ENCODE peak calls at places on chromosome 17, in nine cellular contexts. One of them, this sample, is unnamed.

GRCh38 chr17:79732804-79733691 is 2.3 kb downstream of the ENPP7 start:
- DNase-seq in esophagus muscularis mucosa: no peak
- DNase-seq in tibial nerve: no peak
- DNase-seq in ovary: no peak
- DNase-seq in H1: no peak
- DNase-seq in GM12878: peak
- DNase-seq in stomach: peak
- DNase-seq in A549: no peak
- DNase-seq in sigmoid colon: no peak
- DNase-seq in this sample: peak

GRCh38 chr17:48025904-48026502 is 11.6 kb downstream of the COPZ2 start:
- DNase-seq in esophagus muscularis mucosa: no peak
- DNase-seq in tibial nerve: no peak
- DNase-seq in ovary: peak
- DNase-seq in H1: no peak
- DNase-seq in GM12878: no peak
- DNase-seq in stomach: no peak
- DNase-seq in A549: peak
- DNase-seq in sigmoid colon: no peak
- DNase-seq in this sample: no peak

GRCh38 chr17:21094298-21094704 is 32.5 kb upstream of the DHRS7B start:
- DNase-seq in esophagus muscularis mucosa: no peak
- DNase-seq in tibial nerve: no peak
- DNase-seq in ovary: no peak
- DNase-seq in H1: no peak
- DNase-seq in GM12878: no peak
- DNase-seq in stomach: no peak
- DNase-seq in A549: peak
- DNase-seq in sigmoid colon: no peak
- DNase-seq in this sample: no peak

GRCh38 chr17:37179893-37180292 is 195.9 kb upstream of the C17orf78 start:
- DNase-seq in esophagus muscularis mucosa: no peak
- DNase-seq in tibial nerve: no peak
- DNase-seq in ovary: no peak
- DNase-seq in H1: no peak
- DNase-seq in GM12878: no peak
- DNase-seq in stomach: no peak
- DNase-seq in A549: no peak
- DNase-seq in sigmoid colon: no peak
- DNase-seq in this sample: no peak

GRCh38 chr17:31015639-31016038 is 44.8 kb downstream of the RNF135 start:
- DNase-seq in esophagus muscularis mucosa: no peak
- DNase-seq in tibial nerve: no peak
- DNase-seq in ovary: no peak
- DNase-seq in H1: no peak
- DNase-seq in GM12878: no peak
- DNase-seq in stomach: no peak
- DNase-seq in A549: no peak
- DNase-seq in sigmoid colon: no peak
- DNase-seq in this sample: no peak

GRCh38 chr17:19558946-19559345 is 25.3 kb downstream of the SLC47A1 start:
- DNase-seq in esophagus muscularis mucosa: no peak
- DNase-seq in tibial nerve: no peak
- DNase-seq in ovary: no peak
- DNase-seq in H1: no peak
- DNase-seq in GM12878: no peak
- DNase-seq in stomach: no peak
- DNase-seq in A549: no peak
- DNase-seq in sigmoid colon: no peak
- DNase-seq in this sample: no peak

GRCh38 chr17:565506-565905 is 149.1 kb downstream of the VPS53 start:
- DNase-seq in esophagus muscularis mucosa: no peak
- DNase-seq in tibial nerve: no peak
- DNase-seq in ovary: no peak
- DNase-seq in H1: no peak
- DNase-seq in GM12878: no peak
- DNase-seq in stomach: no peak
- DNase-seq in A549: peak
- DNase-seq in sigmoid colon: no peak
- DNase-seq in this sample: no peak

GRCh38 chr17:7889166-7889584 is 586 bp downstream of the CHD3 start:
- DNase-seq in esophagus muscularis mucosa: peak
- DNase-seq in tibial nerve: peak
- DNase-seq in ovary: peak
- DNase-seq in H1: no peak
- DNase-seq in GM12878: no peak
- DNase-seq in stomach: peak
- DNase-seq in A549: peak
- DNase-seq in sigmoid colon: peak
- DNase-seq in this sample: peak

GRCh38 chr17:50381260-50381815 is 8.3 kb downstream of the EME1 start:
- DNase-seq in esophagus muscularis mucosa: no peak
- DNase-seq in tibial nerve: no peak
- DNase-seq in ovary: no peak
- DNase-seq in H1: no peak
- DNase-seq in GM12878: no peak
- DNase-seq in stomach: no peak
- DNase-seq in A549: no peak
- DNase-seq in sigmoid colon: no peak
- DNase-seq in this sample: no peak

GRCh38 chr17:410674-411401 is 58.2 kb upstream of the RPH3AL start:
- DNase-seq in esophagus muscularis mucosa: no peak
- DNase-seq in tibial nerve: no peak
- DNase-seq in ovary: no peak
- DNase-seq in H1: no peak
- DNase-seq in GM12878: no peak
- DNase-seq in stomach: no peak
- DNase-seq in A549: peak
- DNase-seq in sigmoid colon: no peak
- DNase-seq in this sample: peak

GRCh38 chr17:6510321-6511023 is 45.9 kb downstream of the PITPNM3 start:
- DNase-seq in esophagus muscularis mucosa: no peak
- DNase-seq in tibial nerve: no peak
- DNase-seq in ovary: no peak
- DNase-seq in H1: no peak
- DNase-seq in GM12878: no peak
- DNase-seq in stomach: no peak
- DNase-seq in A549: no peak
- DNase-seq in sigmoid colon: peak
- DNase-seq in this sample: no peak
- TF ChIP-seq EP300 in esophagus muscularis mucosa: no peak
- TF ChIP-seq EP300 in tibial nerve: no peak
- TF ChIP-seq EP300 in ovary: no peak
- TF ChIP-seq EP300 in H1: no peak
- TF ChIP-seq EP300 in GM12878: no peak
- TF ChIP-seq EP300 in stomach: no peak
- TF ChIP-seq EP300 in A549: no peak
- TF ChIP-seq EP300 in sigmoid colon: no peak
- TF ChIP-seq EP300 in this sample: no peak

GRCh38 chr17:38749222-38750043 is 1.3 kb upstream of the PCGF2 start:
- DNase-seq in esophagus muscularis mucosa: peak
- DNase-seq in tibial nerve: peak
- DNase-seq in ovary: peak
- DNase-seq in H1: no peak
- DNase-seq in GM12878: no peak
- DNase-seq in stomach: peak
- DNase-seq in A549: peak
- DNase-seq in sigmoid colon: peak
- DNase-seq in this sample: peak
- TF ChIP-seq EP300 in esophagus muscularis mucosa: no peak
- TF ChIP-seq EP300 in tibial nerve: no peak
- TF ChIP-seq EP300 in ovary: no peak
- TF ChIP-seq EP300 in H1: no peak
- TF ChIP-seq EP300 in GM12878: no peak
- TF ChIP-seq EP300 in stomach: no peak
- TF ChIP-seq EP300 in A549: no peak
- TF ChIP-seq EP300 in sigmoid colon: no peak
- TF ChIP-seq EP300 in this sample: peak

GRCh38 chr17:81794509-81794908 is 9.4 kb upstream of the GCGR start:
- DNase-seq in esophagus muscularis mucosa: no peak
- DNase-seq in tibial nerve: no peak
- DNase-seq in ovary: no peak
- DNase-seq in H1: no peak
- DNase-seq in GM12878: no peak
- DNase-seq in stomach: peak
- DNase-seq in A549: no peak
- DNase-seq in sigmoid colon: no peak
- DNase-seq in this sample: peak

GRCh38 chr17:81794074-81794476 is 9.9 kb upstream of the GCGR start:
- DNase-seq in esophagus muscularis mucosa: no peak
- DNase-seq in tibial nerve: no peak
- DNase-seq in ovary: no peak
- DNase-seq in H1: no peak
- DNase-seq in GM12878: no peak
- DNase-seq in stomach: no peak
- DNase-seq in A549: no peak
- DNase-seq in sigmoid colon: no peak
- DNase-seq in this sample: no peak

DNA sequence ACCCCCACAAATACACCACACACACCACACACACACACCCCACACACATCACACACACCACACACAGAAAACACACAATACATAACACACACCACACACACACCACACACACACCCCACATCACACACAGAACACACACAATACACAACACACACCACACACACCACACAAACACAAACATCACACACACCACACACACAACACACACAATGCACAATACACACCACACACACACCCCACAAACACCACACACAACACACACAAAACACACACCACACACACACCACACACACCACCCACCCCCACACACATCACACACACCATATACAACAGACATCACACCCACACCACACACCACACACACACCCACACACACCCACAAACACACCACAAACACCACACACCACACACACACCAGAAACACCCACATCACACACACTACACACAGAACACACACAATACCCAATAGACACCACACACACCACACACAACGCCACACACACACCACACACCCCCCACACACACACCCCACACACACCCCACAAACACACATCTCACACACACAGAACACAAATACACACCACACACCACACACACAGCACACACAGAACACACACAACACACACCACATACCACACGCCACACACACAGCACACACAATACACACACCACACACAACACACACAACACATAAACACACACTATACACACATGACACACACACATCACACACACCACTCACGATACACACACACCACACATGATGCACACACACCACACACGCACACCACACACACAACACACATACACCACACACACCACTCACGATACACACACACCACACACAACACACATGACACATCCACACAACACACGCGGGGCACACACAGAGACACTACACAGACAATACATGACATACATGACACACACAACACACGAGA is 11.0 kb upstream of the GCGR start:
- DNase-seq in esophagus muscularis mucosa: no peak
- DNase-seq in tibial nerve: no peak
- DNase-seq in ovary: no peak
- DNase-seq in H1: no peak
- DNase-seq in GM12878: no peak
- DNase-seq in stomach: no peak
- DNase-seq in A549: no peak
- DNase-seq in sigmoid colon: no peak
- DNase-seq in this sample: no peak
- TF ChIP-seq EP300 in esophagus muscularis mucosa: no peak
- TF ChIP-seq EP300 in tibial nerve: no peak
- TF ChIP-seq EP300 in ovary: no peak
- TF ChIP-seq EP300 in H1: no peak
- TF ChIP-seq EP300 in GM12878: no peak
- TF ChIP-seq EP300 in stomach: no peak
- TF ChIP-seq EP300 in A549: no peak
- TF ChIP-seq EP300 in sigmoid colon: no peak
- TF ChIP-seq EP300 in this sample: no peak

GRCh38 chr17:81914103-81914850 is 3.1 kb upstream of the PCYT2 start:
- DNase-seq in esophagus muscularis mucosa: no peak
- DNase-seq in tibial nerve: no peak
- DNase-seq in ovary: no peak
- DNase-seq in H1: no peak
- DNase-seq in GM12878: no peak
- DNase-seq in stomach: no peak
- DNase-seq in A549: no peak
- DNase-seq in sigmoid colon: peak
- DNase-seq in this sample: no peak

GRCh38 chr17:81911277-81911961 is at the start of gene PCYT2:
- DNase-seq in esophagus muscularis mucosa: peak
- DNase-seq in tibial nerve: peak
- DNase-seq in ovary: peak
- DNase-seq in H1: no peak
- DNase-seq in GM12878: peak
- DNase-seq in stomach: peak
- DNase-seq in A549: peak
- DNase-seq in sigmoid colon: peak
- DNase-seq in this sample: peak

GRCh38 chr17:81913394-81914102 is 2.3 kb upstream of the PCYT2 start:
- DNase-seq in esophagus muscularis mucosa: no peak
- DNase-seq in tibial nerve: no peak
- DNase-seq in ovary: no peak
- DNase-seq in H1: no peak
- DNase-seq in GM12878: no peak
- DNase-seq in stomach: no peak
- DNase-seq in A549: no peak
- DNase-seq in sigmoid colon: no peak
- DNase-seq in this sample: no peak

GRCh38 chr17:81911969-81912368 is 770 bp upstream of the PCYT2 start:
- DNase-seq in esophagus muscularis mucosa: no peak
- DNase-seq in tibial nerve: no peak
- DNase-seq in ovary: no peak
- DNase-seq in H1: no peak
- DNase-seq in GM12878: no peak
- DNase-seq in stomach: no peak
- DNase-seq in A549: no peak
- DNase-seq in sigmoid colon: no peak
- DNase-seq in this sample: no peak

DNA sequence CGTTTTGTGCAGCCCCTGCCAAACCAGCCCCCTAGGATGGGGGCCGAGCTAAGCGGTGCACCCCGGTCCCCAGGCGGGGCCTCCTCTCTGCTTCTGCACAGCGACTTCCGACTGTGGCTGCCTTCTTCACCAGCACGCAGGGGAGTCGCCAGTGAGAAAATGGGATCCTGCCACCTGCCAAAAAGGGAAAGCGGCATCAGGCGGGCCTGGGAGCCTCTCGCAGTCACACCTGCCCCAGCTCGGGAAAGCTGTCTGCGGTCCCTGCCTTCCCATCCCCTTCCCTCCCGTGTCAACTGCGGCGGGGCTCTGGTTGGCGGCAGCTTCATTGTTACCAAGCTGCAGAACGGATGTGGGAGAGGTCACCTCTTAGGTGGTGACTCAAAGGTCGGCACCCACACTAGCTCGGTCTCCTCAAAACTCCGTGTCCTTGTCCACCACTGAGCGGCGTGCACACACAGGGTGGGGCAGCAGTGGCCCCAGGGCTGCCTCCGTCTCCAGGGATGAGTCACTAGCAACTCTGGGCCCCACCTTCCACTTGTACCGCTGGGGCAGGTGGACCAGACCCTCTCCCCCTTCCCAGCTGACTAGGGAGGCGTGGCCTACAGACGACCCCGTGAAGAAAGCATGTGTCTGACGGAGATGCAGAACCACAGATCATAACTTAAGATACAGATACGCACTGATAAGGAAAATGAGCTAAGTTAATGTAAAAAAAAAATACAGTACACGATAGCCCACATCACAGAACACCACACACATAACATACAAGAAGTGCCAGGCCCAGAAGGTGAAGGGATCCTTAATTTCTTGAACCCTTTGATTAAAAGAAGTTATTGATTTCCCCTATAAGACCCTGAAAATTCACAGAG is 1.5 kb upstream of the PCYT2 start:
- DNase-seq in esophagus muscularis mucosa: no peak
- DNase-seq in tibial nerve: no peak
- DNase-seq in ovary: no peak
- DNase-seq in H1: no peak
- DNase-seq in GM12878: no peak
- DNase-seq in stomach: peak
- DNase-seq in A549: no peak
- DNase-seq in sigmoid colon: peak
- DNase-seq in this sample: no peak
- TF ChIP-seq EP300 in esophagus muscularis mucosa: no peak
- TF ChIP-seq EP300 in tibial nerve: no peak
- TF ChIP-seq EP300 in ovary: no peak
- TF ChIP-seq EP300 in H1: no peak
- TF ChIP-seq EP300 in GM12878: no peak
- TF ChIP-seq EP300 in stomach: no peak
- TF ChIP-seq EP300 in A549: no peak
- TF ChIP-seq EP300 in sigmoid colon: no peak
- TF ChIP-seq EP300 in this sample: no peak

This sample was measured in transverse colon.